ENCODE peak calls at places on chromosomes 12 and 14, in six cellular contexts. One of them, this sample, is unnamed.
A peak's percentile ranks its signal among the peaks of the same experiment; 100 is the strongest.

GRCh38 chr14:75476274-75476995 is 45.8 kb upstream of the BATF start:
- DNase-seq in Peyer's patch: peak; percentile 70
- DNase-seq in HL-60: no peak
- DNase-seq in fibroblast of lung: peak; percentile 6
- DNase-seq in IMR-90: peak; percentile 29
- DNase-seq in transverse colon: peak; percentile 58
- DNase-seq in this sample: no peak

GRCh38 chr12:16325426-16325825 is 22.0 kb upstream of the MGST1 start:
- DNase-seq in fibroblast of lung: no peak
- DNase-seq in transverse colon: peak; percentile 74
- DNase-seq in Peyer's patch: peak; percentile 54
- DNase-seq in IMR-90: no peak
- DNase-seq in HL-60: no peak
- DNase-seq in this sample: no peak

GRCh38 chr12:109680521-109681030 is 33.0 kb upstream of the FAM222A start:
- DNase-seq in transverse colon: peak; percentile 17
- DNase-seq in fibroblast of lung: no peak
- DNase-seq in Peyer's patch: peak; percentile 64
- DNase-seq in IMR-90: no peak
- DNase-seq in HL-60: no peak
- DNase-seq in this sample: no peak

GRCh38 chr12:1925125-1925963 is 6.9 kb upstream of the CACNA2D4 start:
- DNase-seq in Peyer's patch: peak; percentile 27
- DNase-seq in HL-60: no peak
- DNase-seq in fibroblast of lung: no peak
- DNase-seq in transverse colon: no peak
- DNase-seq in IMR-90: no peak
- DNase-seq in this sample: no peak

GRCh38 chr14:66330916-66331315 is 155.3 kb upstream of the CCDC196 start:
- DNase-seq in HL-60: no peak
- DNase-seq in fibroblast of lung: peak; percentile 74
- DNase-seq in IMR-90: no peak
- DNase-seq in Peyer's patch: no peak
- DNase-seq in transverse colon: no peak
- DNase-seq in this sample: no peak

GRCh38 chr12:63885401-63885800 is 40.9 kb downstream of the SRGAP1 start:
- DNase-seq in transverse colon: no peak
- DNase-seq in fibroblast of lung: no peak
- DNase-seq in Peyer's patch: no peak
- DNase-seq in IMR-90: no peak
- DNase-seq in HL-60: no peak
- DNase-seq in this sample: no peak

GRCh38 chr12:48017921-48018617 is 13.8 kb upstream of the COL2A1 start:
- DNase-seq in Peyer's patch: peak; percentile 21
- DNase-seq in fibroblast of lung: no peak
- DNase-seq in IMR-90: no peak
- DNase-seq in transverse colon: no peak
- DNase-seq in HL-60: no peak
- DNase-seq in this sample: no peak

GRCh38 chr14:84228702-84229101 is 1301.2 kb upstream of the FLRT2 start:
- DNase-seq in transverse colon: no peak
- DNase-seq in Peyer's patch: no peak
- DNase-seq in HL-60: no peak
- DNase-seq in fibroblast of lung: no peak
- DNase-seq in IMR-90: peak; percentile 2
- DNase-seq in this sample: no peak

GRCh38 chr12:26271889-26272492 is 76.6 kb downstream of the SSPN start:
- DNase-seq in IMR-90: peak; percentile 96
- DNase-seq in Peyer's patch: peak; percentile 78
- DNase-seq in fibroblast of lung: peak; percentile 94
- DNase-seq in transverse colon: peak; percentile 76
- DNase-seq in HL-60: no peak
- DNase-seq in this sample: peak; percentile 64

GRCh38 chr14:71021347-71022014 is 114.2 kb downstream of the PCNX1 start:
- DNase-seq in HL-60: no peak
- DNase-seq in IMR-90: peak; percentile 83
- DNase-seq in Peyer's patch: no peak
- DNase-seq in fibroblast of lung: peak; percentile 84
- DNase-seq in transverse colon: no peak
- DNase-seq in this sample: no peak

GRCh38 chr14:67486890-67487289 is 1.6 kb downstream of the TMEM229B start:
- DNase-seq in Peyer's patch: no peak
- DNase-seq in fibroblast of lung: no peak
- DNase-seq in HL-60: no peak
- DNase-seq in IMR-90: no peak
- DNase-seq in transverse colon: no peak
- DNase-seq in this sample: no peak

GRCh38 chr12:52798671-52799497 is 3.0 kb upstream of the KRT3 start:
- DNase-seq in HL-60: no peak
- DNase-seq in transverse colon: no peak
- DNase-seq in fibroblast of lung: peak; percentile 63
- DNase-seq in IMR-90: peak; percentile 9
- DNase-seq in Peyer's patch: no peak
- DNase-seq in this sample: no peak

GRCh38 chr12:31034372-31034771 is 39.3 kb upstream of the DDX11 start:
- DNase-seq in transverse colon: no peak
- DNase-seq in IMR-90: no peak
- DNase-seq in HL-60: no peak
- DNase-seq in Peyer's patch: no peak
- DNase-seq in fibroblast of lung: peak; percentile 38
- DNase-seq in this sample: no peak

GRCh38 chr12:78759387-78759786 is 105.2 kb upstream of the SYT1 start:
- DNase-seq in HL-60: no peak
- DNase-seq in fibroblast of lung: peak; percentile 69
- DNase-seq in IMR-90: peak; percentile 68
- DNase-seq in transverse colon: no peak
- DNase-seq in Peyer's patch: no peak
- DNase-seq in this sample: no peak

GRCh38 chr14:62957562-62957961 is 87.7 kb downstream of the KCNH5 start:
- DNase-seq in Peyer's patch: no peak
- DNase-seq in IMR-90: peak; percentile 99
- DNase-seq in transverse colon: no peak
- DNase-seq in fibroblast of lung: peak; percentile 100
- DNase-seq in HL-60: no peak
- DNase-seq in this sample: peak; percentile 91

GRCh38 chr12:4909397-4909733 is 340 bp upstream of the KCNA1 start:
- DNase-seq in transverse colon: no peak
- DNase-seq in fibroblast of lung: peak; percentile 6
- DNase-seq in IMR-90: no peak
- DNase-seq in HL-60: no peak
- DNase-seq in Peyer's patch: no peak
- DNase-seq in this sample: no peak
- H3K4me3 ChIP-seq in transverse colon: peak overlapping the region; percentile 57
- H3K4me3 ChIP-seq in fibroblast of lung: no peak overlapping the region
- H3K4me3 ChIP-seq in IMR-90: no peak overlapping the region
- H3K4me3 ChIP-seq in HL-60: no peak overlapping the region
- H3K4me3 ChIP-seq in Peyer's patch: no peak overlapping the region
- H3K4me3 ChIP-seq in this sample: no peak overlapping the region

GRCh38 chr12:113232232-113232615 is 11.0 kb downstream of the TPCN1 start:
- DNase-seq in transverse colon: no peak
- DNase-seq in Peyer's patch: peak; percentile 41
- DNase-seq in HL-60: no peak
- DNase-seq in fibroblast of lung: no peak
- DNase-seq in IMR-90: no peak
- DNase-seq in this sample: no peak
- H3K27ac ChIP-seq in transverse colon: peak overlapping the region; percentile 23
- H3K27ac ChIP-seq in Peyer's patch: no peak overlapping the region
- H3K27ac ChIP-seq in HL-60: no peak overlapping the region
- H3K27ac ChIP-seq in fibroblast of lung: no peak overlapping the region
- H3K27ac ChIP-seq in IMR-90: no peak overlapping the region
- H3K27ac ChIP-seq in this sample: peak overlapping the region; percentile 77

DNA sequence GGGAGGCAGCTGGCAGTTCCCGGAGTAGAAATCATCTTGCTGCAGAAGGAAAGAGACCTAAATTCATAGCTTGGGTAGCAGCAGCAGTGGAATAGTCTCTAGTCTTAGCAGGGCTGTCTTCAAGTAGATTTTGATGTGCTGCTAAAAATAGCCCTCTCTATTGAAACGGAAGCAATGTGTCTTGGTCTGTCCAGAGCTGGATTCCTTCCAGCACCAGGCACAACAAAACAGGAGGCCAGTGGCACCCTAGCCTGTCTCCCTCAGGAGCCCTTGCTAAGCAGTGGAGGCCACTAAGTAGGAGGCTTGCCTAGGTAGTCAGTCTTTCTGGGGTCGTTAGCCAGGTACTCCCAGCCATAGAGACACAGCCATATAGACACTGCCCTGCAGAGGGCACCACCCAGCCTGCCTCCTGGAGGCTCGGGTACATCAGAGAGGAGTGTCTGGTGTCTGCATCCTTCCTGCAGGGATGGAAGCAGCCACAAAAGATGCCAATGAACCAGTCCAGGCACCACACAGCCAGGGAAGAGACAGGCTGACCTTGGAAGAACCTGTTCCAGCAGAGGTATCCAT is 97.5 kb downstream of the CRACR2A start:
- DNase-seq in transverse colon: no peak
- DNase-seq in fibroblast of lung: no peak
- DNase-seq in Peyer's patch: no peak
- DNase-seq in IMR-90: no peak
- DNase-seq in HL-60: peak; percentile 12
- DNase-seq in this sample: no peak
- TF ChIP-seq CTCF in transverse colon: peak; percentile 24
- TF ChIP-seq CTCF in fibroblast of lung: peak; percentile 17
- TF ChIP-seq CTCF in Peyer's patch: peak; percentile 46
- TF ChIP-seq CTCF in IMR-90: peak; percentile 18
- TF ChIP-seq CTCF in HL-60: no peak
- TF ChIP-seq CTCF in this sample: peak; percentile 38

GRCh38 chr14:26204362-26204953 is 393.4 kb downstream of the NOVA1 start:
- DNase-seq in IMR-90: no peak
- DNase-seq in transverse colon: no peak
- DNase-seq in HL-60: no peak
- DNase-seq in fibroblast of lung: no peak
- DNase-seq in Peyer's patch: no peak
- DNase-seq in this sample: no peak
- H3K4me3 ChIP-seq in IMR-90: no peak overlapping the region
- H3K4me3 ChIP-seq in transverse colon: peak overlapping the region; percentile 49
- H3K4me3 ChIP-seq in HL-60: no peak overlapping the region
- H3K4me3 ChIP-seq in fibroblast of lung: peak overlapping the region; percentile 35
- H3K4me3 ChIP-seq in Peyer's patch: peak overlapping the region; percentile 8
- H3K4me3 ChIP-seq in this sample: no peak overlapping the region

DNA sequence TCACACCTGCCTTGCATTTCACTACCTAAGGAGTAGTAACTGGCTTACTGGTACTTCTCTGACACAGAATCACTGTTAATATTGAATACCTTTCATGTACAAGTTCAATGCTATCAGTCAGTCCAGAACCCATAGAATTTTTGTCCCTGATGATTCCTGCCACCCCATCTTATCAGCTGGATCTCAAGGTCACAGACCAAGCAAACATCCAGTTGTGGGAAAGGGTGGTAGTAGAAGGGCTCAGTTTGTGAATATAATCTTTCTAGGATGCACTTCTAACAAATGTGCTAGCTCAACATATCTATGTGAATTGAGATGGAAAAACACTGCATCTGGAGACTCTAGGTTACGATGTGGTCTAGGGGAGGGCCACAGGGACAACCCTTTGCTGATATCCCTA is 14.1 kb downstream of the PPP1CC start:
- DNase-seq in HL-60: no peak
- DNase-seq in fibroblast of lung: no peak
- DNase-seq in IMR-90: no peak
- DNase-seq in Peyer's patch: no peak
- DNase-seq in transverse colon: no peak
- DNase-seq in this sample: no peak
- H3K27ac ChIP-seq in HL-60: no peak overlapping the region
- H3K27ac ChIP-seq in fibroblast of lung: no peak overlapping the region
- H3K27ac ChIP-seq in IMR-90: no peak overlapping the region
- H3K27ac ChIP-seq in Peyer's patch: peak overlapping the region; percentile 47
- H3K27ac ChIP-seq in transverse colon: no peak overlapping the region
- H3K27ac ChIP-seq in this sample: no peak overlapping the region

GRCh38 chr14:59189281-59189821 is 884 bp downstream of the DAAM1 start:
- DNase-seq in IMR-90: peak; percentile 18
- DNase-seq in transverse colon: no peak
- DNase-seq in fibroblast of lung: peak; percentile 27
- DNase-seq in Peyer's patch: no peak
- DNase-seq in HL-60: peak; percentile 31
- DNase-seq in this sample: peak; percentile 62

GRCh38 chr14:59189822-59190368 is 1.4 kb downstream of the DAAM1 start:
- DNase-seq in IMR-90: peak; percentile 91
- DNase-seq in transverse colon: peak; percentile 90
- DNase-seq in fibroblast of lung: peak; percentile 93
- DNase-seq in Peyer's patch: peak; percentile 94
- DNase-seq in HL-60: peak; percentile 82
- DNase-seq in this sample: peak; percentile 94

GRCh38 chr14:59188461-59189280 is at the start of gene DAAM1:
- DNase-seq in Peyer's patch: peak; percentile 99
- DNase-seq in fibroblast of lung: peak; percentile 99
- DNase-seq in transverse colon: peak; percentile 98
- DNase-seq in HL-60: peak; percentile 99
- DNase-seq in IMR-90: peak; percentile 98
- DNase-seq in this sample: peak; percentile 100

GRCh38 chr14:59187802-59188460 is 536 bp upstream of the DAAM1 start:
- DNase-seq in transverse colon: peak; percentile 31
- DNase-seq in Peyer's patch: peak; percentile 69
- DNase-seq in IMR-90: no peak
- DNase-seq in HL-60: peak; percentile 65
- DNase-seq in fibroblast of lung: no peak
- DNase-seq in this sample: no peak

GRCh38 chr14:59190372-59190771 is 1.9 kb downstream of the DAAM1 start:
- DNase-seq in transverse colon: peak; percentile 11
- DNase-seq in HL-60: peak; percentile 14
- DNase-seq in fibroblast of lung: no peak
- DNase-seq in Peyer's patch: peak; percentile 47
- DNase-seq in IMR-90: no peak
- DNase-seq in this sample: no peak
- TF ChIP-seq CTCF in transverse colon: no peak
- TF ChIP-seq CTCF in HL-60: no peak
- TF ChIP-seq CTCF in fibroblast of lung: peak; percentile 5
- TF ChIP-seq CTCF in Peyer's patch: no peak
- TF ChIP-seq CTCF in IMR-90: peak; percentile 18
- TF ChIP-seq CTCF in this sample: peak; percentile 16

GRCh38 chr12:7959278-7960063 is 23.5 kb upstream of the SLC2A3 start:
- DNase-seq in transverse colon: peak; percentile 41
- DNase-seq in Peyer's patch: peak; percentile 81
- DNase-seq in HL-60: peak; percentile 88
- DNase-seq in IMR-90: no peak
- DNase-seq in fibroblast of lung: no peak
- DNase-seq in this sample: peak; percentile 51
- H3K4me3 ChIP-seq in transverse colon: peak overlapping the region; percentile 54
- H3K4me3 ChIP-seq in Peyer's patch: no peak overlapping the region
- H3K4me3 ChIP-seq in HL-60: no peak overlapping the region
- H3K4me3 ChIP-seq in IMR-90: no peak overlapping the region
- H3K4me3 ChIP-seq in fibroblast of lung: no peak overlapping the region
- H3K4me3 ChIP-seq in this sample: no peak overlapping the region

DNA sequence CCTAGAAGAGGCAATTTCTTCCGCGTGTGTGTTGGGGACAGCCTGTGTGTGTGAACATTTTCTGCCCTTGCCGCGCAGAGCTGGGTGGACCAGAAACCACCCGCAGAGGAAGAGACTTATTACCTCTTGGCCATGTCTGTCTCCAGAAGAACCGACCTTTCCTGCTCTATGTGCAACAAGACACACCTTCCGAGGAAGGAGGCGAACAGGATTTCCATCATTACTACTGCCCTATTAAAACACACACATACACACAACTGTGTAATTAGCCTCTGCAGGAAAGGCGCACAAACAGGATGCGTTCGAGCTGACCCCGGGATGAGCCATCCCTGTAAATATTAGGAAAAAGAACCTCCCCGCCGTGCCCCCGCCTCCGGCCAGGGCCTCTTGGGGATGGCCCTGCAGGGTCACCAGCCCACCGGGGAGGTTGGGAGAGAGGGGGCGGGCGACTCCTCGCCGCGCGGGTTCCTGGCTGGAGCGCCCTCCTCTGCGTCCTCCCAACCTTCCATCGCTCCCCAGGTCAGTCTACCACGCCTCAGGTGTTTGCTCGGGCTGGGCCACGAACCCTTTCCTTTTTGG is 484 bp upstream of the PRKCH start:
- DNase-seq in HL-60: no peak
- DNase-seq in fibroblast of lung: no peak
- DNase-seq in IMR-90: no peak
- DNase-seq in transverse colon: no peak
- DNase-seq in Peyer's patch: no peak
- DNase-seq in this sample: no peak
- H3K27ac ChIP-seq in HL-60: no peak overlapping the region
- H3K27ac ChIP-seq in fibroblast of lung: no peak overlapping the region
- H3K27ac ChIP-seq in IMR-90: no peak overlapping the region
- H3K27ac ChIP-seq in transverse colon: peak overlapping the region; percentile 72
- H3K27ac ChIP-seq in Peyer's patch: peak overlapping the region; percentile 83
- H3K27ac ChIP-seq in this sample: peak overlapping the region; percentile 68

This sample was measured in RWPE2.